ENCODE peak calls at places on chromosome 16, in ten cellular contexts. J is fibroblast of the aortic adventitia; P is OCI-LY7; G is adrenal gland; E is Peyer's patch; D is cardiac fibroblast; W is GM23248; F is dorsolateral prefrontal cortex; Q is CD8-positive, alpha-beta memory T cell; R is CD8-positive, alpha-beta T cell. T is an unnamed sample.
A peak's percentile ranks its signal among the peaks of the same experiment; 100 is the strongest.

GRCh38 chr16:1645914-1646525 is 32.1 kb upstream of the JPT2 start:
- DNase-seq in J (no peak), P (no peak), G (no peak), E (no peak), D (peak; percentile 48), W (peak; percentile 46), F (peak; percentile 57), Q (no peak), R (peak; percentile 17), T (no peak)

GRCh38 chr16:5502467-5502869 is 404.9 kb upstream of the EEF2KMT start:
- DNase-seq in J (no peak), P (peak; percentile 1), G (peak; percentile 78), E (no peak), D (no peak), W (no peak), F (peak; percentile 47), Q (no peak), R (no peak), T (peak; percentile 94)

GRCh38 chr16:86375370-86375769 is 135.0 kb upstream of the FOXF1 start:
- DNase-seq in J (peak; percentile 70), P (no peak), G (no peak), E (no peak), D (peak; percentile 84), W (peak; percentile 87), F (no peak), Q (no peak), R (no peak), T (no peak)

GRCh38 chr16:79811541-79811940 is 211.0 kb upstream of the MAF start:
- DNase-seq in J (no peak), P (no peak), G (no peak), E (no peak), D (peak; percentile 36), W (no peak), F (no peak), Q (no peak), R (no peak), T (no peak)

GRCh38 chr16:75116081-75116910 is at the start of gene LDHD:
- DNase-seq in J (peak; percentile 40), P (no peak), G (peak; percentile 93), E (peak; percentile 88), D (peak; percentile 66), W (peak; percentile 72), F (peak; percentile 97), Q (no peak), R (no peak), T (peak; percentile 46)

GRCh38 chr16:75000481-75001081 is 1.8 kb downstream of the ZNRF1 start:
- DNase-seq in J (peak; percentile 33), P (no peak), G (no peak), E (no peak), D (peak; percentile 46), W (peak; percentile 52), F (peak; percentile 43), Q (no peak), R (no peak), T (peak; percentile 35)

GRCh38 chr16:7513429-7513828 is 180.8 kb downstream of the RBFOX1 start:
- DNase-seq in J (no peak), P (peak; percentile 25), G (no peak), E (no peak), D (no peak), W (no peak), F (no peak), Q (no peak), R (no peak), T (peak; percentile 14)

GRCh38 chr16:76195648-76196047 is 81.6 kb upstream of the CNTNAP4 start:
- DNase-seq in J (no peak), P (no peak), G (no peak), E (no peak), D (no peak), W (no peak), F (no peak), Q (no peak), R (no peak), T (no peak)

DNA sequence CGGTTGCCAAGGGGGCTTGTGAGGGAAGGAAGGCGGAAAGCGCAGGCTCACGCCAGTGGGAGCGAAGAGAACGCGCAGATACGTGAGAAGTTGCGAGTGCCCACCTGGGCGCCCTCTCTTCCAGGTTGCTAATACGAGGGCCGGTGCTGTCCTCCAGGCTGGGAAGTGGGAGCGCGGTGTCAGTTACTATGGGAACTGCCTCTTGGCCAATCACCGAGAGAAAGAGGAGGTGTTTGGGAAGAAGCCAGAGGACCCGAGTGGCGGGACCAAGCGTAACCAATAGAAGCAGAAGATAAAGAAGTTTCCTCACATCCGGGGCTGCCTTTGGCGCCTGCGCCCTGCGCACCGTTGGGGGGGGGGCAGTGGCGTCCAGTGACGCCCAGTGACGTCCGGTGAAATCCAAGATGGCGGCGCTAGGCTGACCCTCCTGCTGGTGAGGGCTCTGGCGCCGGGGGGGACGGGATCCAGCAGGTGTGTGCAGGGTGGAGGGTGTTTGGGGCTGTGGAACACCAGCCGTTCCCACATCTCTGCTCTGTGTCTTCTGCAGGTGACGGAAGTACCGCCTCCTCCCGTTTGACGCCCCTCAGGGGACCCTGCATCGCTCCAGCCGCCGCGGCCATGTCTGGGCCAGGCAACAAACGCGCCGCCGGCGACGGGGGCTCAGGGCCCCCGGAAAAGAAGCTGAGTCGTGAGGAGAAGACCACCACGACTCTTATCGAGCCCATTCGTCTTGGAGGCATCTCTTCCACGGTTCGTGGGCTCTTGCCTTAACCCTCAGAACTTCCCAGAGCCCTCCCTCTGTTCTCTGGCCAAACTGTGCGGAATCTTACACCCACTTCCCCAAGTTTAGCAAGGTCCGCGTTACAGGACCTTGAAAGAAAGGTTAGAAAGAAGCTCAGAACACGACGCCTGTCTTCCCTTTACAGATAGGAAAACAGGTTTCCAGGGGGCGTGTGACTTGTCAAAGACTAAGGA is at the start of the genes CFAP119 and RNF40:
- DNase-seq in J (peak; percentile 98), P (peak; percentile 93), G (peak; percentile 99), E (peak; percentile 98), D (peak; percentile 99), W (peak; percentile 99), F (peak; percentile 97), Q (peak; percentile 91), R (peak; percentile 89), T (peak; percentile 97)
- H3K4me3 ChIP-seq in J (peak within 1 kb of the TSS; percentile 95), P (peak within 1 kb of the TSS; percentile 84), G (peak within 1 kb of the TSS; percentile 91), E (peak within 1 kb of the TSS; percentile 89), D (peak within 1 kb of the TSS; percentile 93), W (peak within 1 kb of the TSS; percentile 79), F (peak within 1 kb of the TSS; percentile 92), Q (peak within 1 kb of the TSS; percentile 90), R (peak within 1 kb of the TSS; percentile 59), T (peak within 1 kb of the TSS; percentile 73)

GRCh38 chr16:28063611-28064061 is at the start of gene GSG1L:
- DNase-seq in J (no peak), P (no peak), G (no peak), E (no peak), D (no peak), W (peak; percentile 12), F (no peak), Q (no peak), R (no peak), T (no peak)
- H3K4me3 ChIP-seq in J (peak within 1 kb of the TSS; percentile 17), P (no peak within 1 kb of the TSS), G (no peak within 1 kb of the TSS), E (peak within 1 kb of the TSS; percentile 21), D (no peak within 1 kb of the TSS), W (no peak within 1 kb of the TSS), F (peak within 1 kb of the TSS; percentile 68), Q (no peak within 1 kb of the TSS), R (no peak within 1 kb of the TSS), T (no peak within 1 kb of the TSS)

DNA sequence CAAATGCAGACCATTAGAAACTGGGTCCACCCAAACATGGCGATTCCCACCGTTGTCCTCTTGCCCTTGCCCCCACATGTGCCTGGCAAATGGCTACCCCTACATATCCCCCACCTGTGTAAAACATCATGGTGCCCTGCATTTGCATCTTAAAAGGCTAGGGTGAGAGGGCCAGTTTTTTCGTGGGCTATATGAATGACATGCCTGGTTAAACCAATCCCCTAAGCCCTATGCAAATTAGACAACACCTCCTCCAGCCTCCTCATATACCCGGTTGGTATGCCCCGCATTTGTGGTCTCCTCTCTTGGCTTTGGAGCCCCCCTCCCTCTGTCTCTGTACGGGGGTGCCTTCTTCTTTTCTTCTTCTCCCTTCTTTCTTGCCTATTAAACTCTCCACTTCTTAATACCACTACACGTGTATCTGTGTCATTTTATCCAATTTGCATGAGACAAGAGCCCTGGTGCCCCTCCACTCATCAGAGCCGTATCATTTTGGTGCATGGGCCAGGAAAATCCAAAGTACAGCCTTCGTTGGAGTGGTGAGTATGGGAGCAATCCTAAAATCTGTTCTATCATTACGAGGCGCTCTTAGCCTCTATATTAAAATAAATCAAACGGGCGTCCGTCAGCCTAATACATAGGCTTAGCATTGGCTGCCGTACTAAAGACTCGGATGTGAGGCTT is 30.1 kb downstream of the QPRT start:
- DNase-seq in J (no peak), P (no peak), G (no peak), E (no peak), D (no peak), W (no peak), F (no peak), Q (no peak), R (no peak), T (no peak)
- H3K4me3 ChIP-seq in J (no peak overlapping the region), P (no peak overlapping the region), G (no peak overlapping the region), E (no peak overlapping the region), D (no peak overlapping the region), W (no peak overlapping the region), F (no peak overlapping the region), Q (no peak overlapping the region), R (no peak overlapping the region), T (no peak overlapping the region)

GRCh38 chr16:24683250-24683649 is 46.2 kb upstream of the TNRC6A start:
- DNase-seq in J (no peak), P (no peak), G (no peak), E (no peak), D (no peak), W (no peak), F (no peak), Q (no peak), R (no peak), T (no peak)

GRCh38 chr16:24683847-24684493 is 45.5 kb upstream of the TNRC6A start:
- DNase-seq in J (no peak), P (no peak), G (no peak), E (no peak), D (no peak), W (no peak), F (no peak), Q (no peak), R (no peak), T (no peak)

GRCh38 chr16:24686678-24687077 is 42.8 kb upstream of the TNRC6A start:
- DNase-seq in J (no peak), P (no peak), G (no peak), E (no peak), D (no peak), W (no peak), F (no peak), Q (no peak), R (no peak), T (no peak)

GRCh38 chr16:24688359-24688758 is 41.1 kb upstream of the TNRC6A start:
- DNase-seq in J (no peak), P (no peak), G (no peak), E (no peak), D (no peak), W (no peak), F (no peak), Q (no peak), R (no peak), T (no peak)

DNA sequence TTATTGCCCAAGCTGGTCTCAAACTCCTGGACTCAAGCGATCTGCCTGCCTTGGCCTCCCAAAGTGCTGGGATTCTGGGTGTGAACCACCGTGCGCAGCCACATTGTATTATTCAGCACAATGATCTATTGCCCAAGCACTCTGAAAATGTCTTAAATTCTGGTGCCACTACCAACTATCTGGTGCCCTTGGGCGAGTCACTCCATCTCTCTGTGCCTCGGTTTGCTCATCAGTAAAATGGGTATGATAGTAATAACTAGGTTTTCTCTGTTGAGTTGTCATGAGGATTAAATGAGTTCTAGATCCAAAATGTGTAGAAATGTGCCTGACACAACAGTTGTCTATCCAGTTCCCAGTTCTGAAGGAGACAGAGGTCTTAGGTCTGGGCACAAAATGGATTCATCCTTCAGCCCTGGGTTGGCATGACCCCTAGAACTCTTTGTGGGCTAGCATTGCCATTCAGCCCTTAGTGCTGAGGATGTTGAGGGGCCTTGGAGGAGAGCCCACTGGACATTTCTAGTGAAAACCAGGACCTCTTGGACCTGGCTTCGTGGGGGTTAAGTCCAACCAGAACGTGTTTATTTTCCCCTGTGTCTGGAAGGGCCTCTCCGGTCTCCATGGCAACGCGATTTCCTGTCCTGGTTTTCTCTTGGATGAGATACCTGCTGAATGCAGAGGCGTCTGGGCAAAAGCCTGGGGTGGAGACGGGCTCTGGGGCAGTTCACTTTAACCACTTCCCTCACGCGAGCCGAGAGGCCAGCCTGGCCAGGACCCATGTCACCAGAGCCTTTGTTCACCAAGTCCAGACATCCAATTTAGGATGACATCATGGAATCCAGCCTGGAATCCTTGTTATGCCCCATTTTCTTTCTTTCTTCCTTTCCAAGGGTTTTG is 43.7 kb upstream of the TNRC6A start:
- DNase-seq in J (peak; percentile 79), P (no peak), G (peak; percentile 96), E (peak; percentile 58), D (peak; percentile 86), W (peak; percentile 84), F (peak; percentile 85), Q (no peak), R (no peak), T (peak; percentile 82)
- H3K4me3 ChIP-seq in J (no peak overlapping the region), P (no peak overlapping the region), G (no peak overlapping the region), E (no peak overlapping the region), D (no peak overlapping the region), W (peak overlapping the region; percentile 38), F (peak overlapping the region; percentile 39), Q (no peak overlapping the region), R (no peak overlapping the region), T (no peak overlapping the region)

T was measured in BE2C.